ENCODE peak calls at places on chromosomes 16 and 17, in nine cellular contexts. One of them, this sample, is unnamed.
A peak's percentile ranks its signal among the peaks of the same experiment; 100 is the strongest.

GRCh38 chr16:68031951-68032350 is 8.9 kb downstream of the DUS2 start:
- DNase-seq in GM13977: no peak
- DNase-seq in stimulated activated CD4-positive, alpha-beta T cell treated with anti-CD3 and anti-CD28 coated beads, Interleukin-4, amount 100 ng/mL, for 48 hours: no peak
- DNase-seq in mammary epithelial cell: peak; percentile 69
- DNase-seq in T-helper 2 cell: no peak
- DNase-seq in germinal center: no peak
- DNase-seq in iPS-NIHi11: no peak
- DNase-seq in CD8-positive, alpha-beta T cell: no peak
- DNase-seq in WTC11: no peak
- DNase-seq in this sample: no peak

GRCh38 chr17:29048440-29049360 is 5.8 kb downstream of the PIPOX start:
- DNase-seq in GM13977: no peak
- DNase-seq in stimulated activated CD4-positive, alpha-beta T cell treated with anti-CD3 and anti-CD28 coated beads, Interleukin-4, amount 100 ng/mL, for 48 hours: no peak
- DNase-seq in mammary epithelial cell: no peak
- DNase-seq in T-helper 2 cell: no peak
- DNase-seq in germinal center: no peak
- DNase-seq in iPS-NIHi11: no peak
- DNase-seq in CD8-positive, alpha-beta T cell: no peak
- DNase-seq in WTC11: no peak
- DNase-seq in this sample: no peak

GRCh38 chr16:56742030-56742984 is 12.4 kb downstream of the NUP93 start:
- DNase-seq in GM13977: no peak
- DNase-seq in stimulated activated CD4-positive, alpha-beta T cell treated with anti-CD3 and anti-CD28 coated beads, Interleukin-4, amount 100 ng/mL, for 48 hours: no peak
- DNase-seq in mammary epithelial cell: peak; percentile 79
- DNase-seq in T-helper 2 cell: no peak
- DNase-seq in germinal center: no peak
- DNase-seq in iPS-NIHi11: no peak
- DNase-seq in CD8-positive, alpha-beta T cell: no peak
- DNase-seq in WTC11: no peak
- DNase-seq in this sample: no peak

GRCh38 chr17:67605259-67605912 is 112.3 kb upstream of the NOL11 start:
- DNase-seq in GM13977: no peak
- DNase-seq in stimulated activated CD4-positive, alpha-beta T cell treated with anti-CD3 and anti-CD28 coated beads, Interleukin-4, amount 100 ng/mL, for 48 hours: no peak
- DNase-seq in mammary epithelial cell: no peak
- DNase-seq in T-helper 2 cell: no peak
- DNase-seq in germinal center: no peak
- DNase-seq in iPS-NIHi11: no peak
- DNase-seq in CD8-positive, alpha-beta T cell: no peak
- DNase-seq in WTC11: no peak
- DNase-seq in this sample: no peak

GRCh38 chr17:15262291-15263205 is 2.6 kb downstream of the PMP22 start:
- DNase-seq in GM13977: no peak
- DNase-seq in stimulated activated CD4-positive, alpha-beta T cell treated with anti-CD3 and anti-CD28 coated beads, Interleukin-4, amount 100 ng/mL, for 48 hours: no peak
- DNase-seq in mammary epithelial cell: peak; percentile 72
- DNase-seq in T-helper 2 cell: no peak
- DNase-seq in germinal center: no peak
- DNase-seq in iPS-NIHi11: peak; percentile 68
- DNase-seq in CD8-positive, alpha-beta T cell: no peak
- DNase-seq in WTC11: peak; percentile 57
- DNase-seq in this sample: no peak

GRCh38 chr17:60827920-60828319 is 150.3 kb downstream of the BCAS3 start:
- DNase-seq in GM13977: no peak
- DNase-seq in stimulated activated CD4-positive, alpha-beta T cell treated with anti-CD3 and anti-CD28 coated beads, Interleukin-4, amount 100 ng/mL, for 48 hours: no peak
- DNase-seq in mammary epithelial cell: no peak
- DNase-seq in T-helper 2 cell: no peak
- DNase-seq in germinal center: no peak
- DNase-seq in iPS-NIHi11: no peak
- DNase-seq in CD8-positive, alpha-beta T cell: no peak
- DNase-seq in WTC11: no peak
- DNase-seq in this sample: no peak

GRCh38 chr16:55294947-55295346 is 29.1 kb upstream of the IRX6 start:
- DNase-seq in GM13977: no peak
- DNase-seq in stimulated activated CD4-positive, alpha-beta T cell treated with anti-CD3 and anti-CD28 coated beads, Interleukin-4, amount 100 ng/mL, for 48 hours: no peak
- DNase-seq in mammary epithelial cell: peak; percentile 59
- DNase-seq in T-helper 2 cell: no peak
- DNase-seq in germinal center: no peak
- DNase-seq in iPS-NIHi11: no peak
- DNase-seq in CD8-positive, alpha-beta T cell: no peak
- DNase-seq in WTC11: no peak
- DNase-seq in this sample: no peak

GRCh38 chr16:13098536-13098935 is 197.1 kb downstream of the SHISA9 start:
- DNase-seq in GM13977: no peak
- DNase-seq in stimulated activated CD4-positive, alpha-beta T cell treated with anti-CD3 and anti-CD28 coated beads, Interleukin-4, amount 100 ng/mL, for 48 hours: no peak
- DNase-seq in mammary epithelial cell: peak; percentile 44
- DNase-seq in T-helper 2 cell: no peak
- DNase-seq in germinal center: no peak
- DNase-seq in iPS-NIHi11: no peak
- DNase-seq in CD8-positive, alpha-beta T cell: no peak
- DNase-seq in WTC11: no peak
- DNase-seq in this sample: no peak

GRCh38 chr17:49513616-49514373 is 18.7 kb downstream of the NGFR start:
- DNase-seq in GM13977: no peak
- DNase-seq in stimulated activated CD4-positive, alpha-beta T cell treated with anti-CD3 and anti-CD28 coated beads, Interleukin-4, amount 100 ng/mL, for 48 hours: no peak
- DNase-seq in mammary epithelial cell: no peak
- DNase-seq in T-helper 2 cell: no peak
- DNase-seq in germinal center: no peak
- DNase-seq in iPS-NIHi11: no peak
- DNase-seq in CD8-positive, alpha-beta T cell: no peak
- DNase-seq in WTC11: no peak
- DNase-seq in this sample: no peak

GRCh38 chr17:73028311-73028755 is 64.2 kb downstream of the SLC39A11 start:
- DNase-seq in GM13977: no peak
- DNase-seq in stimulated activated CD4-positive, alpha-beta T cell treated with anti-CD3 and anti-CD28 coated beads, Interleukin-4, amount 100 ng/mL, for 48 hours: no peak
- DNase-seq in mammary epithelial cell: no peak
- DNase-seq in T-helper 2 cell: no peak
- DNase-seq in germinal center: no peak
- DNase-seq in iPS-NIHi11: no peak
- DNase-seq in CD8-positive, alpha-beta T cell: no peak
- DNase-seq in WTC11: no peak
- DNase-seq in this sample: no peak

GRCh38 chr16:69620564-69620963 is 54.8 kb downstream of the NFAT5 start:
- DNase-seq in GM13977: no peak
- DNase-seq in stimulated activated CD4-positive, alpha-beta T cell treated with anti-CD3 and anti-CD28 coated beads, Interleukin-4, amount 100 ng/mL, for 48 hours: no peak
- DNase-seq in mammary epithelial cell: no peak
- DNase-seq in T-helper 2 cell: no peak
- DNase-seq in germinal center: no peak
- DNase-seq in iPS-NIHi11: no peak
- DNase-seq in CD8-positive, alpha-beta T cell: no peak
- DNase-seq in WTC11: no peak
- DNase-seq in this sample: no peak

GRCh38 chr17:21287703-21288449 is 3.4 kb downstream of the MAP2K3 start:
- DNase-seq in GM13977: peak; percentile 78
- DNase-seq in stimulated activated CD4-positive, alpha-beta T cell treated with anti-CD3 and anti-CD28 coated beads, Interleukin-4, amount 100 ng/mL, for 48 hours: peak; percentile 90
- DNase-seq in mammary epithelial cell: peak; percentile 98
- DNase-seq in T-helper 2 cell: peak; percentile 80
- DNase-seq in germinal center: peak; percentile 87
- DNase-seq in iPS-NIHi11: peak; percentile 59
- DNase-seq in CD8-positive, alpha-beta T cell: peak; percentile 93
- DNase-seq in WTC11: no peak
- DNase-seq in this sample: no peak

GRCh38 chr17:82611140-82612058 is 36.8 kb downstream of the WDR45B start:
- DNase-seq in GM13977: no peak
- DNase-seq in stimulated activated CD4-positive, alpha-beta T cell treated with anti-CD3 and anti-CD28 coated beads, Interleukin-4, amount 100 ng/mL, for 48 hours: no peak
- DNase-seq in mammary epithelial cell: no peak
- DNase-seq in T-helper 2 cell: no peak
- DNase-seq in germinal center: no peak
- DNase-seq in iPS-NIHi11: no peak
- DNase-seq in CD8-positive, alpha-beta T cell: no peak
- DNase-seq in WTC11: no peak
- DNase-seq in this sample: no peak

GRCh38 chr17:81440511-81441244 is 45.4 kb downstream of the BAHCC1 start:
- DNase-seq in GM13977: peak; percentile 77
- DNase-seq in stimulated activated CD4-positive, alpha-beta T cell treated with anti-CD3 and anti-CD28 coated beads, Interleukin-4, amount 100 ng/mL, for 48 hours: no peak
- DNase-seq in mammary epithelial cell: no peak
- DNase-seq in T-helper 2 cell: no peak
- DNase-seq in germinal center: peak; percentile 70
- DNase-seq in iPS-NIHi11: peak; percentile 95
- DNase-seq in CD8-positive, alpha-beta T cell: no peak
- DNase-seq in WTC11: peak; percentile 84
- DNase-seq in this sample: no peak

This sample was measured in NCI-H748 treated with DMSO at 0.1 percent for 48 hours.